ENCODE peak calls at places on chromosomes 6 and 20, in nine cellular contexts. N is GM13976, T is H7, P is T-helper 17 cell, W is glutamatergic neuron, M is left ventricle myocardium superior, J is H54, O is NCI-H1092 treated with DMSO at 0.1 percent for 48 hours, E is progenitor cell of endocrine pancreas. I is an unnamed sample.

GRCh38 chr20:50996901-50997830 is 25.7 kb downstream of the KCNG1 start:
- DNase-seq in N (no peak), T (no peak), P (no peak), W (no peak), M (no peak), J (no peak), O (no peak), E (no peak), I (no peak)

GRCh38 chr6:3022765-3023662 is 23.3 kb downstream of the NQO2 start:
- DNase-seq in N (no peak), T (peak; percentile 58), P (peak; percentile 23), W (no peak), M (peak; percentile 60), J (no peak), O (no peak), E (no peak), I (no peak)

GRCh38 chr6:116286773-116287358 is 7.1 kb upstream of the TSPYL1 start:
- DNase-seq in N (no peak), T (no peak), P (no peak), W (no peak), M (no peak), J (no peak), O (no peak), E (no peak), I (no peak)

GRCh38 chr6:26163733-26164505 is 76.7 kb downstream of the HFE start:
- DNase-seq in N (no peak), T (no peak), P (no peak), W (no peak), M (no peak), J (no peak), O (no peak), E (no peak), I (no peak)

GRCh38 chr6:35980991-35981645 is 43.3 kb downstream of the SLC26A8 start:
- DNase-seq in N (no peak), T (no peak), P (no peak), W (no peak), M (no peak), J (no peak), O (no peak), E (no peak), I (no peak)

GRCh38 chr20:12049125-12049524 is 131.4 kb downstream of the BTBD3 start:
- DNase-seq in N (no peak), T (no peak), P (no peak), W (no peak), M (no peak), J (no peak), O (no peak), E (no peak), I (no peak)

GRCh38 chr6:7727951-7728854 is 2.3 kb downstream of the BMP6 start:
- DNase-seq in N (peak; percentile 59), T (peak; percentile 82), P (no peak), W (peak; percentile 59), M (peak; percentile 48), J (no peak), O (peak; percentile 7), E (peak; percentile 11), I (no peak)

GRCh38 chr6:28947067-28947765 is 23.4 kb upstream of the TRIM27 start:
- DNase-seq in N (no peak), T (peak; percentile 1), P (no peak), W (no peak), M (no peak), J (no peak), O (no peak), E (no peak), I (no peak)

GRCh38 chr6:170438402-170438753 is 114.7 kb downstream of the PSMB1 start:
- DNase-seq in N (peak; percentile 87), T (peak; percentile 89), P (no peak), W (peak; percentile 96), M (peak; percentile 84), J (peak; percentile 90), O (peak; percentile 99), E (peak; percentile 59), I (peak; percentile 88)

GRCh38 chr6:123323419-123324329 is 313.1 kb downstream of the TRDN start:
- DNase-seq in N (no peak), T (no peak), P (no peak), W (no peak), M (no peak), J (no peak), O (no peak), E (no peak), I (peak; percentile 84)

GRCh38 chr6:43504756-43505593 is 5.2 kb downstream of the LRRC73 start:
- DNase-seq in N (no peak), T (peak; percentile 19), P (no peak), W (no peak), M (no peak), J (no peak), O (no peak), E (no peak), I (no peak)

GRCh38 chr20:57317316-57317788 is 12.3 kb upstream of the SPO11 start:
- DNase-seq in N (no peak), T (no peak), P (no peak), W (no peak), M (no peak), J (no peak), O (no peak), E (no peak), I (no peak)

GRCh38 chr6:110628330-110628729 is 151.9 kb upstream of the SLC22A16 start:
- DNase-seq in N (no peak), T (no peak), P (no peak), W (no peak), M (no peak), J (peak; percentile 11), O (no peak), E (no peak), I (no peak)

GRCh38 chr6:31969712-31970603 is 2.0 kb downstream of the DXO start:
- DNase-seq in N (no peak), T (no peak), P (no peak), W (no peak), M (no peak), J (no peak), O (no peak), E (no peak), I (no peak)

GRCh38 chr20:47125553-47126373 is 230.7 kb downstream of the ZMYND8 start:
- DNase-seq in N (no peak), T (no peak), P (no peak), W (peak; percentile 25), M (peak; percentile 38), J (no peak), O (peak; percentile 56), E (no peak), I (no peak)

GRCh38 chr6:101351173-101351572 is 42.3 kb upstream of the GRIK2 start:
- DNase-seq in N (no peak), T (no peak), P (no peak), W (no peak), M (no peak), J (no peak), O (no peak), E (no peak), I (no peak)